ENCODE peak calls at places on chromosomes 13 and 19, in eight cellular contexts. K, U, S, I, F, H, C and B are unnamed samples.

GRCh38 chr13:108561152-108561551 is 68.3 kb upstream of the MYO16 start:
- DNase-seq in F (no peak), I (no peak), U (no peak), K (no peak), H (no peak), S (no peak), C (no peak), B (no peak)

GRCh38 chr13:100859861-100860260 is 185.3 kb upstream of the TMTC4 start:
- DNase-seq in H (no peak), F (no peak), I (no peak), U (no peak), K (no peak), S (no peak), C (no peak), B (no peak)

GRCh38 chr13:94967183-94968039 is 255.1 kb upstream of the SOX21 start:
- DNase-seq in H (no peak), U (no peak), F (peak; percentile 53), I (no peak), K (no peak), S (peak; percentile 62), C (peak; percentile 47), B (peak; percentile 83)

GRCh38 chr13:110582421-110582954 is 21.0 kb upstream of the RAB20 start:
- DNase-seq in S (no peak), C (no peak), F (no peak), H (no peak), K (no peak), I (no peak), U (no peak), B (no peak)

GRCh38 chr19:41426952-41427646 is at the start of gene B3GNT8:
- DNase-seq in C (peak; percentile 60), U (peak; percentile 36), S (peak; percentile 93), H (no peak), I (no peak), F (no peak), K (peak; percentile 94), B (peak; percentile 90)

GRCh38 chr19:31639306-31639705 is 290.1 kb upstream of the TSHZ3 start:
- DNase-seq in H (no peak), C (no peak), U (no peak), S (no peak), K (no peak), I (no peak), F (no peak), B (no peak)

GRCh38 chr19:42412223-42412622 is 15.0 kb downstream of the LIPE start:
- DNase-seq in H (no peak), F (peak; percentile 86), S (no peak), C (no peak), I (no peak), U (no peak), K (peak; percentile 81), B (no peak)

GRCh38 chr19:1855828-1856255 is 7.5 kb downstream of the KLF16 start:
- DNase-seq in C (no peak), U (no peak), I (no peak), S (no peak), H (no peak), F (no peak), K (no peak), B (no peak)

GRCh38 chr13:37870895-37871550 is 1.5 kb upstream of the TRPC4 start:
- DNase-seq in U (no peak), H (no peak), C (no peak), K (no peak), F (no peak), S (peak; percentile 50), I (no peak), B (no peak)

GRCh38 chr13:32969516-32969941 is 46.7 kb upstream of the KL start:
- DNase-seq in U (peak; percentile 36), K (no peak), S (no peak), H (no peak), C (no peak), I (no peak), F (no peak), B (no peak)

GRCh38 chr19:12801466-12802266 is at the start of the genes PRDX2 and THSD8:
- DNase-seq in S (peak; percentile 77), F (no peak), K (peak; percentile 90), U (no peak), H (no peak), I (peak; percentile 84), C (peak; percentile 71), B (peak; percentile 90)

GRCh38 chr13:98142427-98143156 is at the start of gene FARP1:
- DNase-seq in S (peak; percentile 78), K (peak; percentile 84), U (peak; percentile 59), C (peak; percentile 65), H (no peak), F (peak; percentile 83), I (peak; percentile 82), B (peak; percentile 89)

GRCh38 chr19:38528931-38529330 is 88.8 kb downstream of the MAP4K1 start:
- DNase-seq in S (no peak), I (no peak), K (no peak), H (no peak), F (no peak), U (no peak), C (no peak), B (no peak)

GRCh38 chr19:39543477-39543857 is 3.5 kb upstream of the EID2 start:
- DNase-seq in U (no peak), S (no peak), F (no peak), C (no peak), I (no peak), H (no peak), K (no peak), B (no peak)

GRCh38 chr13:21066946-21067345 is 5.6 kb upstream of the LATS2 start:
- DNase-seq in K (no peak), H (no peak), F (no peak), C (no peak), S (no peak), U (no peak), I (no peak), B (no peak)

GRCh38 chr13:49840266-49840665 is 47.8 kb upstream of the KPNA3 start:
- DNase-seq in C (no peak), S (no peak), I (no peak), K (no peak), H (no peak), F (no peak), U (no peak), B (no peak)

GRCh38 chr13:26980099-26981031 is 191.2 kb downstream of the USP12 start:
- DNase-seq in I (no peak), U (no peak), F (no peak), S (no peak), H (no peak), K (no peak), C (no peak), B (no peak)

GRCh38 chr13:98977568-98978270 is at the start of gene DOCK9:
- DNase-seq in I (no peak), U (no peak), S (peak; percentile 63), C (no peak), H (no peak), F (peak; percentile 83), K (peak; percentile 34), B (peak; percentile 77)

GRCh38 chr19:3494559-3494958 is 5.9 kb downstream of the DOHH start:
- DNase-seq in C (no peak), K (no peak), H (no peak), U (no peak), F (no peak), I (no peak), S (no peak), B (no peak)

GRCh38 chr13:37905736-37906135 is 36.2 kb upstream of the TRPC4 start:
- DNase-seq in C (no peak), U (no peak), S (no peak), H (no peak), I (no peak), K (no peak), F (no peak), B (no peak)

GRCh38 chr13:94249512-94249911 is 230.0 kb downstream of the DCT start:
- DNase-seq in H (no peak), S (no peak), K (no peak), F (peak; percentile 33), U (no peak), I (no peak), C (no peak), B (no peak)

GRCh38 chr19:39704181-39705044 is at the start of gene LGALS14:
- DNase-seq in F (no peak), H (no peak), S (no peak), U (no peak), I (no peak), K (no peak), C (no peak), B (no peak)

GRCh38 chr13:44396963-44397580 is 23.4 kb downstream of the SERP2 start:
- DNase-seq in S (no peak), K (no peak), U (no peak), H (no peak), F (no peak), C (no peak), I (no peak), B (peak; percentile 85)

GRCh38 chr19:23310729-23311211 is 60.6 kb upstream of the ZNF724 start:
- DNase-seq in H (no peak), S (no peak), K (no peak), U (no peak), I (no peak), C (no peak), F (no peak), B (no peak)

GRCh38 chr19:2014081-2014693 is 1.3 kb downstream of the BTBD2 start:
- DNase-seq in S (no peak), U (no peak), F (no peak), C (no peak), H (no peak), I (no peak), K (no peak), B (no peak)

GRCh38 chr19:2329162-2329505 is 650 bp downstream of the SPPL2B start:
- DNase-seq in H (no peak), U (no peak), I (no peak), F (peak; percentile 52), S (no peak), C (no peak), K (no peak), B (no peak)

GRCh38 chr19:19259741-19260140 is 13.4 kb downstream of the TM6SF2 start:
- DNase-seq in K (no peak), H (no peak), F (peak; percentile 91), U (peak; percentile 65), I (no peak), S (peak; percentile 89), C (peak; percentile 48), B (no peak)

GRCh38 chr19:29672933-29673336 is 7.7 kb downstream of the PLEKHF1 start:
- DNase-seq in K (peak; percentile 63), I (no peak), F (no peak), H (peak; percentile 44), C (no peak), S (no peak), U (peak; percentile 65), B (no peak)

GRCh38 chr19:33022472-33023116 is 42.1 kb downstream of the RHPN2 start:
- DNase-seq in C (no peak), S (peak; percentile 95), F (no peak), K (no peak), H (no peak), I (no peak), U (no peak), B (peak; percentile 71)

GRCh38 chr19:2500157-2500556 is 24.2 kb downstream of the GADD45B start:
- DNase-seq in S (no peak), I (no peak), F (no peak), C (no peak), U (no peak), H (no peak), K (no peak), B (no peak)

GRCh38 chr13:51781246-51782022 is 22.5 kb downstream of the DHRS12 start:
- DNase-seq in S (peak; percentile 57), F (no peak), I (no peak), H (no peak), C (no peak), K (no peak), U (no peak), B (no peak)

GRCh38 chr13:60229708-60230272 is 66.1 kb upstream of the DIAPH3 start:
- DNase-seq in U (no peak), C (no peak), I (no peak), H (no peak), K (no peak), S (no peak), F (no peak), B (no peak)

GRCh38 chr13:23319915-23320224 is 113.6 kb downstream of the SACS start:
- DNase-seq in K (no peak), F (no peak), I (no peak), S (no peak), H (no peak), U (no peak), C (no peak), B (no peak)